ENCODE peak calls at places on chromosomes 2 and 18, in five cellular contexts. A is neuronal stem cell, F is brain microvascular endothelial cell, I is HepG2, P is psoas muscle. O is an unnamed sample. For H3K36me3, the result is how much of the 10 kb centered on the place peaks cover.

GRCh38 chr2:10956006-10956790 is 44.5 kb downstream of the KCNF1 start:
- DNase-seq in A (no peak), P (no peak), I (no peak), F (no peak), O (no peak)

GRCh38 chr2:148674063-148675020 is 29.8 kb downstream of the EPC2 start:
- DNase-seq in P (no peak), A (peak), F (no peak), I (peak), O (peak)

GRCh38 chr2:60964651-60965513 is 52.6 kb upstream of the PEX13 start:
- DNase-seq in P (no peak), A (no peak), I (no peak), F (no peak), O (no peak)

GRCh38 chr2:59032469-59032868 is 791.3 kb upstream of the FANCL start:
- DNase-seq in A (no peak), F (no peak), P (no peak), I (no peak), O (no peak)

GRCh38 chr18:61755553-61755952 is 137.3 kb downstream of the RNF152 start:
- DNase-seq in A (no peak), F (no peak), P (no peak), I (no peak), O (no peak)

GRCh38 chr2:212677466-212677865 is 138.9 kb upstream of the ERBB4 start:
- DNase-seq in A (no peak), F (no peak), P (no peak), I (no peak), O (no peak)

GRCh38 chr2:140589696-140590095 is 1541.1 kb downstream of the LRP1B start:
- DNase-seq in P (no peak), I (no peak), F (no peak), A (no peak), O (no peak)

GRCh38 chr2:157185828-157186227 is 71.7 kb upstream of the GALNT5 start:
- DNase-seq in I (no peak), P (no peak), F (no peak), A (no peak), O (no peak)

GRCh38 chr2:3789246-3789645 is 85.9 kb downstream of the DCDC2C start:
- DNase-seq in P (no peak), I (no peak), A (no peak), F (no peak), O (no peak)

GRCh38 chr2:218030409-218031195 is 27.8 kb upstream of the TNS1 start:
- DNase-seq in P (no peak), A (no peak), I (no peak), F (no peak), O (no peak)

GRCh38 chr18:34600118-34600517 is 110.0 kb upstream of the DTNA start:
- DNase-seq in A (no peak), I (no peak), F (no peak), P (no peak), O (no peak)

GRCh38 chr2:133266075-133266925 is 302.0 kb downstream of the NCKAP5 start:
- DNase-seq in A (peak), P (no peak), F (no peak), I (no peak), O (no peak)

GRCh38 chr2:171595896-171596295 is 73.6 kb downstream of the CYBRD1 start:
- DNase-seq in P (no peak), A (no peak), F (peak), I (no peak), O (no peak)

GRCh38 chr18:32870611-32871010 is 97.8 kb upstream of the KLHL14 start:
- DNase-seq in P (no peak), I (no peak), A (no peak), F (no peak), O (no peak)

GRCh38 chr2:37794717-37795116 is 123.3 kb upstream of the CDC42EP3 start:
- DNase-seq in F (no peak), P (no peak), I (no peak), A (no peak), O (no peak)

GRCh38 chr2:215885621-215886020 is 127.7 kb downstream of the MREG start:
- DNase-seq in A (no peak), I (no peak), F (peak), P (no peak), O (no peak)

GRCh38 chr18:9055185-9055584 is 47.3 kb upstream of the NDUFV2 start:
- DNase-seq in I (no peak), P (no peak), A (no peak), F (no peak), O (peak)

GRCh38 chr18:48037481-48038271 is 107.2 kb upstream of the SMAD2 start:
- DNase-seq in I (no peak), A (no peak), F (no peak), P (no peak), O (no peak)

GRCh38 chr2:161100216-161100615 is 60.0 kb upstream of the TANK start:
- DNase-seq in F (no peak), A (no peak), P (no peak), I (no peak), O (no peak)

GRCh38 chr18:9987355-9987754 is 73.5 kb downstream of the VAPA start:
- DNase-seq in A (no peak), P (no peak), I (no peak), F (no peak), O (no peak)

GRCh38 chr18:53375641-53376040 is 848.8 kb downstream of the MBD2 start:
- DNase-seq in P (no peak), A (no peak), F (no peak), I (no peak), O (no peak)

GRCh38 chr2:6773694-6774044 is 92.0 kb downstream of the CMPK2 start:
- DNase-seq in P (no peak), I (no peak), F (no peak), A (no peak), O (no peak)

GRCh38 chr18:34611904-34612303 is 98.2 kb upstream of the DTNA start:
- DNase-seq in A (no peak), P (peak), F (no peak), I (no peak), O (no peak)

GRCh38 chr2:66573412-66573811 is 138.5 kb downstream of the MEIS1 start:
- DNase-seq in P (no peak), F (no peak), I (no peak), A (no peak), O (no peak)

GRCh38 chr2:43075054-43075593 is 151.3 kb downstream of the ZFP36L2 start:
- DNase-seq in I (peak), A (no peak), P (peak), F (peak), O (peak)

GRCh38 chr2:28263690-28264089 is 129.0 kb upstream of the FOSL2 start:
- DNase-seq in I (no peak), P (no peak), A (peak), F (no peak), O (no peak)

GRCh38 chr2:98899041-98899702 is 36.9 kb downstream of the CRACDL start:
- DNase-seq in I (no peak), F (no peak), A (no peak), P (no peak), O (no peak)

GRCh38 chr2:224532931-224533330 is 52.2 kb downstream of the CUL3 start:
- DNase-seq in I (no peak), A (no peak), F (no peak), P (no peak), O (no peak)

GRCh38 chr2:238985931-238986446 is 138.1 kb downstream of the TWIST2 start:
- DNase-seq in F (no peak), P (no peak), A (no peak), I (no peak), O (no peak)

GRCh38 chr2:233650981-233651380 is 14.7 kb downstream of the UGT1A10 start:
- DNase-seq in P (no peak), F (no peak), I (no peak), A (no peak), O (no peak)

GRCh38 chr2:179031731-179032408 is 18.1 kb downstream of the CCDC141 start:
- DNase-seq in I (no peak), A (no peak), P (no peak), F (peak), O (no peak)

GRCh38 chr2:17070711-17071110 is 405.1 kb upstream of the CYRIA start:
- DNase-seq in P (no peak), F (no peak), I (no peak), A (no peak), O (no peak)

GRCh38 chr18:6482198-6482977 is 67.7 kb upstream of the L3MBTL4 start:
- DNase-seq in A (peak), P (peak), F (peak), I (peak), O (no peak)

GRCh38 chr2:111618953-111619902 is 264.8 kb downstream of the ANAPC1 start:
- DNase-seq in I (peak), P (no peak), A (no peak), F (no peak), O (no peak)

GRCh38 chr2:68762665-68763064 is 28.1 kb downstream of the ARHGAP25 start:
- DNase-seq in P (no peak), F (peak), A (no peak), I (no peak), O (no peak)

GRCh38 chr2:101040761-101041160 is 38.7 kb downstream of the RPL31 start:
- DNase-seq in P (no peak), A (no peak), I (no peak), F (no peak), O (no peak)

GRCh38 chr18:55265916-55266488 is 306.7 kb upstream of the CCDC68 start:
- DNase-seq in P (no peak), A (no peak), F (peak), I (no peak), O (peak)

GRCh38 chr18:63899206-63899605 is 8.6 kb upstream of the SERPINB10 start:
- DNase-seq in A (no peak), F (no peak), I (no peak), P (no peak), O (no peak)

GRCh38 chr2:73257021-73257420 is 22.9 kb downstream of the CCT7 start:
- DNase-seq in A (no peak), I (no peak), P (no peak), F (no peak), O (no peak)
- H3K36me3 ChIP-seq in A (under half), I (under half), P (under half), F (under half), O (under half)

GRCh38 chr2:69768789-69769188 is 26.9 kb downstream of the ANXA4 start:
- DNase-seq in I (no peak), P (no peak), A (no peak), F (no peak), O (no peak)
- H3K27ac ChIP-seq in I (no peak), P (peak), A (no peak), F (no peak), O (peak)

DNA sequence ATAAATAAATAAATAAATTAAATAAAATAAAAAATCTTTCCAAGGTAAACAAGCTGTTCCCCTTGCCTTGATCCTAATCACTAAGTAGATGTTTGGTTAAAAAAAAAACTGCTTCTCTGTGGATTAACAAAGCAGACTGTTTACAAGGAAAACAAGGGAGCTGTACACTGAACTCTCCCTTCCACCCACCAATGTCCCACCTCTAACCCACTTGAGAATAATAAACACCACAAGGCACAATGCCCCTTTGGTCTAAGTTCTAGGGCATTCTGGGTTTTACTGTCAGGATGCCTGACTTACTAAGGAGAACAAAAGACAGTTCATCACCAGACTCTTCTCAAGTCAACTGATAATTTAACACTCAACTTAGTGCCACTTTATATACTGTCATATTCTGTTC is 83.5 kb downstream of the NCKAP1 start:
- DNase-seq in I (peak), P (no peak), F (no peak), A (no peak), O (no peak)
- H3K36me3 ChIP-seq in I (under half), P (under half), F (under half), A (half or more), O (under half)

GRCh38 chr18:62781262-62781661 is 65.9 kb downstream of the PHLPP1 start:
- DNase-seq in P (no peak), A (no peak), I (no peak), F (no peak), O (no peak)
- H3K27ac ChIP-seq in P (peak), A (no peak), I (no peak), F (no peak), O (peak)